ENCODE peak calls at places on chromosomes 1 and 21, in five cellular contexts. Q, A, O, N and P are unnamed samples.

GRCh38 chr1:232856556-232856955 is 51.3 kb downstream of the MAP10 start:
- DNase-seq in Q (no peak), A (no peak), O (no peak), N (no peak), P (peak)

GRCh38 chr1:7956218-7957032 is 5.1 kb upstream of the PARK7 start:
- DNase-seq in Q (no peak), A (no peak), O (no peak), N (no peak), P (no peak)

GRCh38 chr1:100320311-100321097 is 31.8 kb upstream of the CDC14A start:
- DNase-seq in Q (no peak), A (no peak), O (no peak), N (no peak), P (no peak)

GRCh38 chr1:147641291-147641690 is 29.0 kb downstream of the ACP6 start:
- DNase-seq in Q (no peak), A (no peak), O (no peak), N (no peak), P (no peak)

GRCh38 chr21:35138665-35139381 is 89.7 kb upstream of the RUNX1 start:
- DNase-seq in Q (no peak), A (no peak), O (no peak), N (no peak), P (no peak)

GRCh38 chr1:230144765-230145504 is 77.9 kb downstream of the GALNT2 start:
- DNase-seq in Q (no peak), A (no peak), O (no peak), N (no peak), P (no peak)

GRCh38 chr1:20405893-20406604 is 80.0 kb downstream of the CAMK2N1 start:
- DNase-seq in Q (no peak), A (no peak), O (no peak), N (peak), P (no peak)

GRCh38 chr1:107680579-107680985 is 284.4 kb downstream of the VAV3 start:
- DNase-seq in Q (no peak), A (peak), O (no peak), N (no peak), P (no peak)

GRCh38 chr1:163174524-163175437 is 27.9 kb downstream of the RGS5 start:
- DNase-seq in Q (peak), A (peak), O (peak), N (peak), P (peak)

GRCh38 chr1:78323311-78323710 is 167.5 kb upstream of the PTGFR start:
- DNase-seq in Q (no peak), A (no peak), O (no peak), N (no peak), P (no peak)

GRCh38 chr1:119467857-119468666 is 38.9 kb upstream of the HSD3B1 start:
- DNase-seq in Q (no peak), A (no peak), O (no peak), N (no peak), P (no peak)

GRCh38 chr1:38773483-38773882 is 86.1 kb downstream of the RRAGC start:
- DNase-seq in Q (no peak), A (no peak), O (no peak), N (no peak), P (no peak)

GRCh38 chr1:44571712-44572571 is 102.3 kb downstream of the TMEM53 start:
- DNase-seq in Q (no peak), A (no peak), O (no peak), N (peak), P (no peak)

GRCh38 chr1:184158911-184159701 is 107.6 kb downstream of the TSEN15 start:
- DNase-seq in Q (no peak), A (no peak), O (no peak), N (no peak), P (no peak)

GRCh38 chr1:31099283-31100063 is 34.0 kb upstream of the PUM1 start:
- DNase-seq in Q (no peak), A (peak), O (no peak), N (no peak), P (no peak)

GRCh38 chr1:186033744-186034345 is 299.7 kb downstream of the HMCN1 start:
- DNase-seq in Q (peak), A (no peak), O (no peak), N (peak), P (no peak)

GRCh38 chr1:116738673-116739370 is 15.4 kb upstream of the CD2 start:
- DNase-seq in Q (no peak), A (no peak), O (no peak), N (no peak), P (no peak)

GRCh38 chr1:245516178-245516829 is 361.5 kb downstream of the KIF26B start:
- DNase-seq in Q (no peak), A (no peak), O (no peak), N (no peak), P (no peak)

GRCh38 chr1:8870605-8871538 is 7.6 kb downstream of the ENO1 start:
- DNase-seq in Q (no peak), A (no peak), O (no peak), N (peak), P (no peak)

GRCh38 chr1:79264285-79264684 is 257.8 kb upstream of the ADGRL4 start:
- DNase-seq in Q (no peak), A (no peak), O (no peak), N (no peak), P (no peak)

GRCh38 chr1:66599346-66599745 is 65.4 kb downstream of the SGIP1 start:
- DNase-seq in Q (no peak), A (no peak), O (no peak), N (no peak), P (no peak)

GRCh38 chr1:220573836-220574235 is 45.9 kb downstream of the MARK1 start:
- DNase-seq in Q (no peak), A (no peak), O (no peak), N (no peak), P (no peak)

GRCh38 chr1:155322571-155322952 is 1.9 kb downstream of the RUSC1 start:
- DNase-seq in Q (peak), A (no peak), O (no peak), N (peak), P (no peak)

GRCh38 chr1:204383163-204383904 is 23.6 kb upstream of the PLEKHA6 start:
- DNase-seq in Q (no peak), A (no peak), O (no peak), N (no peak), P (no peak)

GRCh38 chr1:18812540-18812939 is 46.9 kb downstream of the TAS1R2 start:
- DNase-seq in Q (no peak), A (no peak), O (no peak), N (no peak), P (no peak)
- TF ChIP-seq CTCF in Q (no peak), A (no peak), O (no peak), N (no peak), P (no peak)

DNA sequence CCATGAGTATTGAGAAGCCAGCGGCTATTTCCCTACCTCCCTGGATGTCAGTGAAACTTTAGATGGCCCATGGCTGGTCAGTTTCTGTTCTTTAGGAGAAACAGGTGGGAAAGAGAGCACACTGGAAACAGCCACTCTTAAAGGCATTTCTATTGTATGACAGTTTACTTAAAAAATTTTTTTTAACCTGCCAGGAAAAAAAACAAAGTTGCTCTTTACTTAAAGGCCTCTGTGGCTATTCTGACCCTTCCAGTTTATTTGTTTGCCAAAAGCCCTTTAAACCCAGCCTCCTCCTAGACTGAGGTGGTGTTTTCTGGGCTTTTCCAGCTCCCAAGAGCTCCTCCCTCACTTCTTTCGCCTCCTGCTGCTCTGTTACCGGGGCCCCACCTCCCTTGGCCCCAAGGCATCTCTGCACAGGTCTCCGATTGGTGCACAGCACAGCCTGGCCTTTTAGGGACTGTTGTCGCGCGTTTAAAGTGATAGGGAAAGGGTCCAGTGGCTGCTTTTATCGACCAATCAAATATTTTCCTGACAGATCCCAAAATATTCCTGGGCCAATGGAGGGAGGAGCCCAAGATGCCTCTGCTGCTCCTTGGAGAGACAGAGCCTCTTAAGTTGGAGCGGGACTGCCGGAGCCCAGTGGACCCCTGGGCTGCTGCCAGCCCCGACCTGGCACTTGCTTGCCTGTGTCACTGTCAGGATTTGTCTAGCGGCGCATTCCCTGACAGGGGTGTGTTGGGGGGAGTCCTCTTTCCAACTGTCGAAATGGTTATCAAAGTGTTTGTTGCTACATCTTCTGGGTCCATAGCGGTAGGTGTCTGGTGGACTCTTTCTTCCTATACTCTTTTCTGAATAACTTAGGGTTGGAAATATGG is at the start of gene SH3BGR:
- DNase-seq in Q (peak), A (no peak), O (peak), N (no peak), P (no peak)
- H3K4me3 ChIP-seq in Q (peak), A (no peak), O (peak), N (no peak), P (no peak)

GRCh38 chr1:234849824-234850223 is 239.8 kb upstream of the IRF2BP2 start:
- DNase-seq in Q (no peak), A (peak), O (no peak), N (no peak), P (no peak)

GRCh38 chr1:234845836-234846235 is 235.9 kb upstream of the IRF2BP2 start:
- DNase-seq in Q (no peak), A (no peak), O (no peak), N (no peak), P (no peak)

GRCh38 chr1:234851450-234852438 is 241.8 kb upstream of the IRF2BP2 start:
- DNase-seq in Q (peak), A (no peak), O (no peak), N (peak), P (no peak)

GRCh38 chr1:234852659-234853058 is 242.7 kb upstream of the IRF2BP2 start:
- DNase-seq in Q (no peak), A (no peak), O (no peak), N (no peak), P (no peak)

GRCh38 chr1:234848972-234849641 is 239.1 kb upstream of the IRF2BP2 start:
- DNase-seq in Q (no peak), A (no peak), O (no peak), N (no peak), P (no peak)
- TF ChIP-seq CTCF in Q (no peak), A (no peak), O (peak), N (no peak), P (peak)

GRCh38 chr1:206545351-206545750 is 38.0 kb downstream of the RASSF5 start:
- DNase-seq in Q (no peak), A (no peak), O (no peak), N (no peak), P (no peak)
- H3K4me3 ChIP-seq in Q (no peak), A (no peak), O (no peak), N (no peak), P (no peak)

DNA sequence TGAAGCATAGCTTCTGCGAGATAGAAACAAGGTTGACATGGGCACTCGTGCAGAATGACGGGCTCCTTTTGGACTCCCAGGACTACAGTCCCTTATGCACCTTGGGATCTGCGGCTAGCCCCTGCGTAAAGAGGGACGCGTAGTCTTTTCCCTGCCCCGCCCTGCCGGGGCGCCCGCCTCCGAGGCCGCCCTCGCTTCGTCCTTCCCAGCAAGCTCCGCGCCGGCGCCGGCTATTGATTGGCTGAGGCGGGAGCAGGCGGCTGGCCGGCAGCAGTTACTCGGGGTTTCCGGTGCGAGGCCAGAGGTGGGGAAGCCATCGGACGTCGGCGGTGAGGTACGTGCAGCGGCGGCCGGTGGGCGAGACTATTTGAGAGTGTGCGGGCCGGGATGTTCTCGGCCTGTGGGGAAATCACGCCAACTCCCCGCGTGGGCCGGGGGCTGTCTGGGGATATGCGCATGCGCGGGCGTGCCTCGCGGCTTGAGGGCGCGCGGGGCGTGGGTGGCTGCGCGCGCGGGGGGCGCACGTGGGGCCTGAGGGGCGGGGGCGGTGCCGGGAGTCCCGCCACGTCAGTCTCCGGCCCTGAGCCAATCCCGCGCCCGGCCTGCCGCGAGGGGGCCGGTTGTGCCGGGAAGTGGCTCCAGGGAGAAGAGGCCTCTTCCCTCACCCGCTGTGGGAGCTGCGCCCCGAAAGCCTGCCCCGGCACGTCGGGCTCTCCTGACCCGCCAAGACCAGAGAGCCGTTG is at the start of gene TXLNA:
- DNase-seq in Q (peak), A (peak), O (peak), N (peak), P (no peak)
- TF ChIP-seq CTCF in Q (no peak), A (no peak), O (no peak), N (peak), P (peak)

DNA sequence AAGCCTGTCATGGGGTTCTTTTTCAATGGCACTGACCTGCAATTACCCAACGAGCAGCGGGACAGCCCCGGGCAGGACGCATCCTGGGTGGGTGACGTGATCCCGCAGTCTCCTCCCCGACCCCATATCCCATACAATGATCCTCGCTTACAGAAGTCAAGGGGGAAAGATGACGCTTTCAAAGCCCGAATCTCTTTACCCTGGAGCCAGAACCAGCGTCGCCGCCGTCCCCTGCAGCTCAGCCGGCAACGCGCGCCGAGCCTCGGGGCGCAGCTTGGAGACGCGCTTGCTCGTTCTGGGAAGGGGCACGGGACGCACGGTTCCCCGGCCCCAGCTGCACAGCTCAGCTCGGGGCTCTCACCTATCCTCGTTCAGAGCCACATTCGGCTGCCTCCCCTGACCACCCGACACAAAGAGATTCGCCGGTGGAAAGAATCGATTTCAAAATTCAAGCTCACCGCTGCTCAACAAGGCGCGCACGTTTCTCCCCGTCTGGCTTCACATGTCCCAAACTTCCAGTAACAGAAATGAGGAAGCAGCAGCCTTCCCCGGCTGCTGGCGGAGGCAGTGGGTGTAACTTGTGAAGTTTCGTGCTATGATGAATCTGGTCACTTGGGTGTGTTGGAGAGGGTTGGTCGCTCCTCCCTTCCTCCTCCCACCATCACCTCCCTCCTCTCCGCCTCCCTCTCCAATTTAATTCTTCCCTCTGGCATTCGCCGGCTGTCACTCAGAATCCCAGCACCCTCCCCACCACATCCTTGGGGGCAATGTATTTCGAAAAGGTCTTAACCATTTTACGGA is at the start of gene TIAM1:
- DNase-seq in Q (peak), A (peak), O (peak), N (no peak), P (no peak)
- H3K4me3 ChIP-seq in Q (peak), A (peak), O (peak), N (no peak), P (peak)

GRCh38 chr1:58204284-58204683 is 342.2 kb downstream of the OMA1 start:
- DNase-seq in Q (no peak), A (no peak), O (no peak), N (no peak), P (no peak)
- TF ChIP-seq CTCF in Q (no peak), A (no peak), O (peak), N (no peak), P (peak)